ENCODE peak calls at places on chromosomes 1 and 21, in four cellular contexts. One of them, this sample, is unnamed.

GRCh38 chr1:2298685-2299673 is 70.9 kb downstream of the SKI start:
- DNase-seq in endothelial cell: no peak
- DNase-seq in A549: no peak
- DNase-seq in progenitor cell of endocrine pancreas: no peak
- DNase-seq in this sample: no peak

GRCh38 chr1:153357076-153357852 is 390 bp upstream of the S100A9 start:
- DNase-seq in endothelial cell: no peak
- DNase-seq in A549: no peak
- DNase-seq in progenitor cell of endocrine pancreas: no peak
- DNase-seq in this sample: no peak

GRCh38 chr1:204287466-204287881 is 72.3 kb downstream of the PLEKHA6 start:
- DNase-seq in endothelial cell: peak
- DNase-seq in A549: peak
- DNase-seq in progenitor cell of endocrine pancreas: no peak
- DNase-seq in this sample: no peak

GRCh38 chr1:62717483-62717882 is 29.3 kb upstream of the DOCK7 start:
- DNase-seq in endothelial cell: no peak
- DNase-seq in A549: no peak
- DNase-seq in progenitor cell of endocrine pancreas: no peak
- DNase-seq in this sample: no peak

GRCh38 chr1:210770396-210770984 is 363.5 kb downstream of the KCNH1 start:
- DNase-seq in endothelial cell: no peak
- DNase-seq in A549: no peak
- DNase-seq in progenitor cell of endocrine pancreas: no peak
- DNase-seq in this sample: no peak

GRCh38 chr1:71587961-71588360 is 507.1 kb upstream of the ZRANB2 start:
- DNase-seq in endothelial cell: no peak
- DNase-seq in A549: no peak
- DNase-seq in progenitor cell of endocrine pancreas: no peak
- DNase-seq in this sample: no peak

GRCh38 chr1:246708166-246708565 is 16.0 kb upstream of the SCCPDH start:
- DNase-seq in endothelial cell: no peak
- DNase-seq in A549: no peak
- DNase-seq in progenitor cell of endocrine pancreas: no peak
- DNase-seq in this sample: no peak

GRCh38 chr21:45259206-45259795 is 28.4 kb downstream of the POFUT2 start:
- DNase-seq in endothelial cell: no peak
- DNase-seq in A549: no peak
- DNase-seq in progenitor cell of endocrine pancreas: no peak
- DNase-seq in this sample: no peak

GRCh38 chr1:154749078-154749760 is 120.9 kb downstream of the KCNN3 start:
- DNase-seq in endothelial cell: no peak
- DNase-seq in A549: peak
- DNase-seq in progenitor cell of endocrine pancreas: no peak
- DNase-seq in this sample: no peak

GRCh38 chr1:219128957-219129356 is 44.7 kb upstream of the LYPLAL1 start:
- DNase-seq in endothelial cell: no peak
- DNase-seq in A549: no peak
- DNase-seq in progenitor cell of endocrine pancreas: no peak
- DNase-seq in this sample: no peak

GRCh38 chr1:202623075-202623474 is 87.2 kb downstream of the SYT2 start:
- DNase-seq in endothelial cell: no peak
- DNase-seq in A549: peak
- DNase-seq in progenitor cell of endocrine pancreas: no peak
- DNase-seq in this sample: no peak

GRCh38 chr21:41678016-41678935 is 88.6 kb downstream of the RIPK4 start:
- DNase-seq in endothelial cell: no peak
- DNase-seq in A549: peak
- DNase-seq in progenitor cell of endocrine pancreas: peak
- DNase-seq in this sample: peak

GRCh38 chr1:177915641-177916040 is 54.2 kb downstream of the SEC16B start:
- DNase-seq in endothelial cell: no peak
- DNase-seq in A549: no peak
- DNase-seq in progenitor cell of endocrine pancreas: no peak
- DNase-seq in this sample: no peak

GRCh38 chr1:12159826-12160225 is 7.0 kb upstream of the TNFRSF1B start:
- DNase-seq in endothelial cell: no peak
- DNase-seq in A549: no peak
- DNase-seq in progenitor cell of endocrine pancreas: no peak
- DNase-seq in this sample: no peak

GRCh38 chr1:91948501-91949355 is 473 bp upstream of the BRDT start:
- DNase-seq in endothelial cell: no peak
- DNase-seq in A549: no peak
- DNase-seq in progenitor cell of endocrine pancreas: no peak
- DNase-seq in this sample: no peak

GRCh38 chr1:92756537-92756936 is 28.4 kb downstream of the EVI5 start:
- DNase-seq in endothelial cell: no peak
- DNase-seq in A549: no peak
- DNase-seq in progenitor cell of endocrine pancreas: no peak
- DNase-seq in this sample: no peak

GRCh38 chr1:54120018-54120697 is 32.6 kb downstream of the CDCP2 start:
- DNase-seq in endothelial cell: no peak
- DNase-seq in A549: no peak
- DNase-seq in progenitor cell of endocrine pancreas: no peak
- DNase-seq in this sample: no peak

GRCh38 chr1:16038620-16038912 is 5.0 kb upstream of the CLCNKB start:
- DNase-seq in endothelial cell: no peak
- DNase-seq in A549: no peak
- DNase-seq in progenitor cell of endocrine pancreas: no peak
- DNase-seq in this sample: no peak

GRCh38 chr1:17370618-17371017 is 1.4 kb upstream of the PADI6 start:
- DNase-seq in endothelial cell: no peak
- DNase-seq in A549: peak
- DNase-seq in progenitor cell of endocrine pancreas: no peak
- DNase-seq in this sample: no peak

GRCh38 chr1:229664133-229664689 is 38.2 kb downstream of the URB2 start:
- DNase-seq in endothelial cell: no peak
- DNase-seq in A549: no peak
- DNase-seq in progenitor cell of endocrine pancreas: no peak
- DNase-seq in this sample: no peak

GRCh38 chr1:71804140-71804539 is 478.2 kb downstream of the NEGR1 start:
- DNase-seq in endothelial cell: no peak
- DNase-seq in A549: no peak
- DNase-seq in progenitor cell of endocrine pancreas: no peak
- DNase-seq in this sample: no peak

GRCh38 chr21:27190601-27191000 is 223.7 kb upstream of the ADAMTS5 start:
- DNase-seq in endothelial cell: no peak
- DNase-seq in A549: no peak
- DNase-seq in progenitor cell of endocrine pancreas: no peak
- DNase-seq in this sample: no peak

GRCh38 chr1:214551052-214551435 is 358 bp downstream of the PTPN14 start:
- DNase-seq in endothelial cell: no peak
- DNase-seq in A549: no peak
- DNase-seq in progenitor cell of endocrine pancreas: peak
- DNase-seq in this sample: peak

GRCh38 chr21:32329331-32329730 is 30.7 kb downstream of the MRAP start:
- DNase-seq in endothelial cell: no peak
- DNase-seq in A549: no peak
- DNase-seq in progenitor cell of endocrine pancreas: no peak
- DNase-seq in this sample: no peak

GRCh38 chr21:43825936-43826622 is 36.7 kb downstream of the RRP1 start:
- DNase-seq in endothelial cell: no peak
- DNase-seq in A549: peak
- DNase-seq in progenitor cell of endocrine pancreas: no peak
- DNase-seq in this sample: peak

GRCh38 chr1:47471163-47471562 is 33.3 kb downstream of the FOXD2 start:
- DNase-seq in endothelial cell: no peak
- DNase-seq in A549: no peak
- DNase-seq in progenitor cell of endocrine pancreas: no peak
- DNase-seq in this sample: no peak

GRCh38 chr1:41537257-41537656 is 52.8 kb upstream of the EDN2 start:
- DNase-seq in endothelial cell: no peak
- DNase-seq in A549: no peak
- DNase-seq in progenitor cell of endocrine pancreas: no peak
- DNase-seq in this sample: no peak

GRCh38 chr1:66438062-66438970 is 95.6 kb upstream of the SGIP1 start:
- DNase-seq in endothelial cell: no peak
- DNase-seq in A549: no peak
- DNase-seq in progenitor cell of endocrine pancreas: no peak
- DNase-seq in this sample: no peak

GRCh38 chr21:34992736-34993135 is 56.4 kb downstream of the RUNX1 start:
- DNase-seq in endothelial cell: no peak
- DNase-seq in A549: no peak
- DNase-seq in progenitor cell of endocrine pancreas: no peak
- DNase-seq in this sample: no peak

GRCh38 chr1:53511933-53512806 is 53.0 kb downstream of the DMRTB1 start:
- DNase-seq in endothelial cell: no peak
- DNase-seq in A549: no peak
- DNase-seq in progenitor cell of endocrine pancreas: no peak
- DNase-seq in this sample: no peak

GRCh38 chr1:89311757-89312156 is 39.1 kb upstream of the GBP5 start:
- DNase-seq in endothelial cell: no peak
- DNase-seq in A549: no peak
- DNase-seq in progenitor cell of endocrine pancreas: no peak
- DNase-seq in this sample: no peak

GRCh38 chr1:93770640-93771039 is 89.0 kb upstream of the BCAR3 start:
- DNase-seq in endothelial cell: no peak
- DNase-seq in A549: no peak
- DNase-seq in progenitor cell of endocrine pancreas: no peak
- DNase-seq in this sample: peak

GRCh38 chr1:48757363-48757762 is 19.3 kb downstream of the BEND5 start:
- DNase-seq in endothelial cell: no peak
- DNase-seq in A549: no peak
- DNase-seq in progenitor cell of endocrine pancreas: no peak
- DNase-seq in this sample: no peak

DNA sequence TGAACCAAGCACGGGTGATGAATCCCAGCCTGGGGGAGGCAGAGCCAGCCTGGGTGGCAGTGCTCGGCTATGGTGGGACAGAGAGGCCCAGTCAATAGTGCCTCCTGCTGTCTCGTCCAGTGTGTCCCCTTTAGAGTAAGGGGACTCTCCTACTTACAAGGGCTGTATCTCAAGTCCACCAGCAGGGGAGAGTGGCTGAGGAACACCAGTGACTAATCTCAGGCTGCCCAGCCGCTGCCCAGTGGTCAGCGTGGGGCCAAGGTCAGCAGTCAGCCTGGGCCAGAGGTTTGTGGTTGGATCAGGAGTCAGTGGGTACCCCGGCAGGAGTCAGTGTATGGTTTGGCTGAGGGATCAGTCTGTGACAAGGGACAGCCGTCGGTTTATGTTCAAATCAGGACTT is 109.2 kb upstream of the RUNX3 start:
- DNase-seq in endothelial cell: no peak
- DNase-seq in A549: peak
- DNase-seq in progenitor cell of endocrine pancreas: no peak
- DNase-seq in this sample: no peak
- TF ChIP-seq CTCF in endothelial cell: no peak
- TF ChIP-seq CTCF in A549: no peak
- TF ChIP-seq CTCF in progenitor cell of endocrine pancreas: peak
- TF ChIP-seq CTCF in this sample: no peak

DNA sequence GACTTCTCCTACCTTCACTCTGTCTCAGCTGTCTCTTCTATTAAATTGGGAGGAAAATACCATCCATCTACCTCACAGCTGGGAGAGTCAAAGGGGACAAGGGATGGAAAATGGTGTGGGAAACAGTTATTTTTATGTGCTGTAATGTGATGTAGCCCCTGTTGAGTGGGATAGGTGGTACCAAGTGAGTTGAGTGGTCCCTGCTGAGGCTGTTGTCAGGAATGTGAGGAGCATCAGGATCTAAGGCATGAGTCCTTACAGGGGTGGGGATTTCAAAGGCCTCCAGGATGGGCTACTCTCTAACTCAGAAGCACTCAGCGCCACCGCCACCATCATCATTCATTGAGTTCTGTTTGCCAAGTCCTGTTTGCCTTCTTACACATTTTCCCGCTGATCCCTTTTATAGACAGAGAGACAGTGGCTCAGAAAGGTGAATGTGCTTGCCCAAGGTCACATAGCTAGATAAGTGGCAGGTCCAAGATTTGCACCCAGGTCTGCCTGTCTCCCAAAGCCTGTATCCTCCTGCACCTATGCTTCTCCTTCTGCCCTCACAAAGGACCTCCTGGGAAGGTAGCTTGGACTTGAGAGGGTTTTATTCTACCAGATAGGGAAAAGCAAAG is 4.6 kb upstream of the ID3 start:
- DNase-seq in endothelial cell: no peak
- DNase-seq in A549: peak
- DNase-seq in progenitor cell of endocrine pancreas: no peak
- DNase-seq in this sample: no peak
- TF ChIP-seq CTCF in endothelial cell: no peak
- TF ChIP-seq CTCF in A549: no peak
- TF ChIP-seq CTCF in progenitor cell of endocrine pancreas: no peak
- TF ChIP-seq CTCF in this sample: no peak

GRCh38 chr1:98086156-98086555 is 165.3 kb upstream of the DPYD start:
- DNase-seq in endothelial cell: no peak
- DNase-seq in A549: peak
- DNase-seq in progenitor cell of endocrine pancreas: no peak
- DNase-seq in this sample: no peak

GRCh38 chr1:98086796-98087195 is 166.0 kb upstream of the DPYD start:
- DNase-seq in endothelial cell: no peak
- DNase-seq in A549: peak
- DNase-seq in progenitor cell of endocrine pancreas: no peak
- DNase-seq in this sample: no peak

GRCh38 chr1:98088361-98088760 is 167.5 kb upstream of the DPYD start:
- DNase-seq in endothelial cell: no peak
- DNase-seq in A549: no peak
- DNase-seq in progenitor cell of endocrine pancreas: no peak
- DNase-seq in this sample: no peak

GRCh38 chr1:98090351-98090750 is 169.5 kb upstream of the DPYD start:
- DNase-seq in endothelial cell: no peak
- DNase-seq in A549: peak
- DNase-seq in progenitor cell of endocrine pancreas: no peak
- DNase-seq in this sample: no peak
- TF ChIP-seq CTCF in endothelial cell: no peak
- TF ChIP-seq CTCF in A549: no peak
- TF ChIP-seq CTCF in progenitor cell of endocrine pancreas: no peak
- TF ChIP-seq CTCF in this sample: no peak

GRCh38 chr21:18954415-18954972 is 550.9 kb upstream of the TMPRSS15 start:
- DNase-seq in endothelial cell: no peak
- DNase-seq in A549: no peak
- DNase-seq in progenitor cell of endocrine pancreas: no peak
- DNase-seq in this sample: no peak

GRCh38 chr21:18950045-18950740 is 546.6 kb upstream of the TMPRSS15 start:
- DNase-seq in endothelial cell: no peak
- DNase-seq in A549: no peak
- DNase-seq in progenitor cell of endocrine pancreas: no peak
- DNase-seq in this sample: no peak

DNA sequence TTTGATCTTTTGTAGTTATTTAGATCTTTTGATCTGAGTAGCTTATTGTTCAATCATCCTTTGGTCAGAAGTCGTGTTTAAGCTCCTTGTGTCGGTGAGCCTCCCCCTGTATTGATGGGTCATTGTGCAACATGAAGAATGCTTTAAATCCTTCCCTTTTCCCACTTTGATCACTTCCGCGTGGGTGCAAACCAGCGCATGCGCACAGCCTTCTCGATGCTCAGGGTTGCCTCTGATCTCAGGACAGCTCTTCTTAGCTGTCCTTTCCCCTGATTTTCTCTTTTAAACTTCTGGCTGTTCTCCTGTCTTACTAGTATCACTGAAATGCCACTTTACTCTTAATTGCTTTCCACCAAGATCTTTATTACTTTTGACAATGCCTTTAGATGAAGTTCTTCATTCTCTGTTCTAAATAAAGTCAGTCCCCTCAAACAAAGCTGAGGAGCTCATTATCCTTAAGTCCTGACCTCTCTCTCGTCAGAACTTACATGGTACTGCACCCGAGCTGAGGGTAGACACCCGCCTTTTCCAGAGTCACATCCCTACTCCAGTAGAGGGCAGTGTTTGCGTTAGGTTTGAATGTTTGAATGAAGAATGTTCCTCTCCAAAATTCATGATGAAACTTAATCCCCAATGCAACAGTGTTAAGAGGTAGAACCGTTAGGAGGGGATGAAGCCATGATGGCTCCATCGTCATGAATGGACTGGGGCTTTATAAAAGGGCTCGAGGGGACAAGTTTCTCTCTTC is 547.9 kb upstream of the TMPRSS15 start:
- DNase-seq in endothelial cell: peak
- DNase-seq in A549: peak
- DNase-seq in progenitor cell of endocrine pancreas: peak
- DNase-seq in this sample: peak
- TF ChIP-seq CTCF in endothelial cell: peak
- TF ChIP-seq CTCF in A549: no peak
- TF ChIP-seq CTCF in progenitor cell of endocrine pancreas: peak
- TF ChIP-seq CTCF in this sample: peak

This sample was measured in nephron progenitor cell.